ENCODE peak calls at places on chromosomes 16 and 17, in four cellular contexts. F is esophagus squamous epithelium, R is uterus, M is thyroid gland. H is an unnamed sample.

GRCh38 chr17:80142929-80143328 is 4.0 kb downstream of the EIF4A3 start:
- DNase-seq in F (no peak), R (no peak), M (no peak), H (no peak)

GRCh38 chr17:28133562-28133970 is 91.1 kb downstream of the NLK start:
- DNase-seq in F (no peak), R (no peak), M (no peak), H (no peak)

GRCh38 chr17:61209099-61209439 is 190.6 kb upstream of the TBX2 start:
- DNase-seq in F (no peak), R (no peak), M (no peak), H (no peak)

GRCh38 chr17:20059728-20060188 is 50.6 kb downstream of the SPECC1 start:
- DNase-seq in F (no peak), R (no peak), M (peak), H (no peak)

GRCh38 chr16:50273382-50273690 is 7.0 kb downstream of the ADCY7 start:
- DNase-seq in F (no peak), R (no peak), M (no peak), H (no peak)

GRCh38 chr17:17381438-17382059 is 78.4 kb downstream of the NT5M start:
- DNase-seq in F (no peak), R (no peak), M (no peak), H (no peak)

GRCh38 chr17:62105861-62106260 is 40.8 kb upstream of the MED13 start:
- DNase-seq in F (no peak), R (no peak), M (no peak), H (no peak)

GRCh38 chr17:57243171-57243622 is 13.1 kb upstream of the MSI2 start:
- DNase-seq in F (no peak), R (peak), M (peak), H (peak)

GRCh38 chr17:17570798-17571716 is 20.5 kb downstream of the PEMT start:
- DNase-seq in F (no peak), R (no peak), M (peak), H (no peak)

GRCh38 chr17:62966426-62967110 is 533 bp downstream of the TANC2 start:
- DNase-seq in F (no peak), R (peak), M (peak), H (peak)

GRCh38 chr17:32988481-32989101 is 3.1 kb upstream of the SPACA3 start:
- DNase-seq in F (no peak), R (no peak), M (no peak), H (no peak)

GRCh38 chr16:16150117-16150877 is 73.0 kb downstream of the ABCC6 start:
- DNase-seq in F (no peak), R (peak), M (peak), H (peak)

GRCh38 chr16:16007743-16008111 is 58.3 kb downstream of the ABCC1 start:
- DNase-seq in F (no peak), R (no peak), M (peak), H (peak)

GRCh38 chr16:89031715-89032659 is 55.0 kb upstream of the CBFA2T3 start:
- DNase-seq in F (no peak), R (no peak), M (no peak), H (peak)

GRCh38 chr16:66364117-66364958 is 2.2 kb upstream of the CDH5 start:
- DNase-seq in F (no peak), R (peak), M (peak), H (peak)

GRCh38 chr16:8634991-8635736 is 13.7 kb downstream of the METTL22 start:
- DNase-seq in F (no peak), R (no peak), M (no peak), H (no peak)

GRCh38 chr16:49108611-49109010 is 173.0 kb downstream of the CBLN1 start:
- DNase-seq in F (no peak), R (no peak), M (no peak), H (no peak)

GRCh38 chr16:24580665-24581064 is 41.3 kb downstream of the RBBP6 start:
- DNase-seq in F (no peak), R (no peak), M (no peak), H (no peak)

DNA sequence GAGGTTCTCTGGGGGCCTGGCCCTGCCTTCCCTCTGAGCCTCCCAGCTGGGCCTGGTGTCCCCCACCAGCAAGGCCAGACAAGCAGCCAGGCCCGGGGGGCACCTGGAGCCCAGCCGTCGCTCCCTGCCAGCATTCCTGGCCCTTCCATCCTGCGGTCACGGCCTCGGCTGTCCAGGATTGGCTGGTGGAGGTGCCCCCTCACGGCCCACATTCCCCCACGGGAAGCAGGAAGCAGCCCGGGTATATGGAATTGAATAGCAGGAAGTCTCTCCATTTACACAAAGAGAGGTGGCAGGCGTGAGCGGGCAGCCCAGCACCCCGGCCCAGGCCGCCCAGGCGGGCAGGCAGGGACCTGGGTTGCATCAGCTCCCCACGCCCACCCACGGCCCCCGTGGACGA is 14.5 kb downstream of the TRAF7 start:
- DNase-seq in F (no peak), R (no peak), M (no peak), H (no peak)
- TF ChIP-seq POLR2A in F (no peak), R (peak), M (no peak), H (no peak)

GRCh38 chr17:40485851-40486512 is 15.4 kb downstream of the TNS4 start:
- DNase-seq in F (no peak), R (peak), M (no peak), H (no peak)
- TF ChIP-seq POLR2A in F (no peak), R (no peak), M (no peak), H (no peak)

GRCh38 chr17:7035591-7036368 is at the start of gene SLC16A13:
- DNase-seq in F (peak), R (peak), M (peak), H (peak)
- TF ChIP-seq POLR2A in F (peak), R (peak), M (peak), H (peak)

GRCh38 chr17:16217002-16217635 is at the start of gene PIGL:
- DNase-seq in F (peak), R (peak), M (peak), H (peak)
- TF ChIP-seq POLR2A in F (peak), R (no peak), M (no peak), H (peak)

GRCh38 chr17:19004601-19005441 is at the start of gene FAM83G:
- DNase-seq in F (peak), R (peak), M (peak), H (peak)

GRCh38 chr17:19003543-19003965 is 1.0 kb downstream of the FAM83G start:
- DNase-seq in F (no peak), R (no peak), M (no peak), H (no peak)

GRCh38 chr17:19005442-19005773 is 844 bp upstream of the FAM83G start:
- DNase-seq in F (no peak), R (no peak), M (no peak), H (no peak)

GRCh38 chr17:19002805-19003542 is 1.6 kb downstream of the FAM83G start:
- DNase-seq in F (no peak), R (no peak), M (no peak), H (no peak)

DNA sequence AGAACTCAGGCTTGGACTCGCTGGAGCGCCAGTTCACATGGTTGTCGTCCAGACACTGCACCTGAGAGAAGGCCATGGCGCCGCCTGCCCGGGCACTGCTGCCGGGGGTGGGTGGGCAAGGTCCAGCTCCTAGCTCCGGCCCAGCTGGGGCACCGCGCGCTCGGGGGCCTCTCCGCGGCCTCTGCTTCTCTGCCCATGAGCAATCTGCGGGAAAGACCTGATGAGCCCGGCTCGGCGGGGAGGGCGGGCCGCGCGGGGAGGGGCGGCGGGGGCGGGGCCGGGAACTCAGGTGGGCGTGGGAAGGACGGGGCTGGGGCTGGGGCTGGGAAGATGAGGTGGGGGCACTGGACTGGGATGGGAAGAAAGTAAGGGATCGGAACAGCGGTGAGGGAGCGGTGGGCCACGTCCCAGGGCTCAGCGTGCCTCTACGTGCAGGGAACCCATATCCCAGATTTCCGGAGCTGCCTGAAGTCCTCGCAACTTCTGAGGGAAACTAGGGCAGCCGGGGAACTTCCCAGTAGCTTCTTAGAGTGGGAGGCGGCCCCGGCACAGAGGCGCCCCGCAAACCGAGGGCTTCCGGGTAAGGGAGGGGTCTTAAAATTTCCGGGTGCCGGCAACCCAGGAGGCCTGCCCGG is 481 bp downstream of the FAM83G start:
- DNase-seq in F (no peak), R (peak), M (peak), H (peak)
- TF ChIP-seq POLR2A in F (no peak), R (no peak), M (no peak), H (peak)

H was measured in transverse colon.